ENCODE peak calls at places on chromosomes 11 and 22, in four cellular contexts. C, H, Z and R are unnamed samples.

GRCh38 chr22:45426387-45426786 is 12.9 kb downstream of the RIBC2 start:
- DNase-seq in C (peak), H (no peak), Z (no peak), R (no peak)

GRCh38 chr11:112968988-112969714 is 7.9 kb downstream of the NCAM1 start:
- DNase-seq in C (no peak), H (peak), Z (peak), R (peak)

GRCh38 chr11:19951558-19952083 is 208.7 kb downstream of the DBX1 start:
- DNase-seq in C (no peak), H (no peak), Z (peak), R (no peak)

GRCh38 chr22:25054943-25055511 is 102.5 kb downstream of the KIAA1671 start:
- DNase-seq in C (peak), H (no peak), Z (no peak), R (no peak)

GRCh38 chr22:44172370-44173108 is 8.2 kb upstream of the PARVG start:
- DNase-seq in C (peak), H (no peak), Z (no peak), R (no peak)

GRCh38 chr11:8090756-8091155 is 9.7 kb downstream of the TUB start:
- DNase-seq in C (peak), H (no peak), Z (peak), R (no peak)

GRCh38 chr11:77188323-77188911 is 60.4 kb downstream of the MYO7A start:
- DNase-seq in C (peak), H (peak), Z (peak), R (no peak)

GRCh38 chr11:63611395-63611747 is 2.9 kb downstream of the PLAAT3 start:
- DNase-seq in C (no peak), H (no peak), Z (no peak), R (no peak)

GRCh38 chr11:61543606-61544306 is 35.2 kb downstream of the LRRC10B start:
- DNase-seq in C (no peak), H (peak), Z (no peak), R (peak)

GRCh38 chr22:45248832-45249561 is 8.3 kb upstream of the KIAA0930 start:
- DNase-seq in C (no peak), H (no peak), Z (peak), R (no peak)

GRCh38 chr22:38729946-38730345 is 24.2 kb downstream of the GTPBP1 start:
- DNase-seq in C (no peak), H (no peak), Z (peak), R (no peak)

GRCh38 chr11:83693279-83693992 is 407.3 kb upstream of the CCDC90B start:
- DNase-seq in C (no peak), H (no peak), Z (no peak), R (no peak)

GRCh38 chr22:24164243-24164642 is 17.0 kb upstream of the SUSD2 start:
- DNase-seq in C (no peak), H (no peak), Z (no peak), R (no peak)

GRCh38 chr22:25365491-25366261 is 146.2 kb downstream of the CRYBB2 start:
- DNase-seq in C (no peak), H (no peak), Z (no peak), R (no peak)

GRCh38 chr11:117794772-117795629 is 2.0 kb downstream of the DSCAML1 start:
- DNase-seq in C (no peak), H (no peak), Z (no peak), R (no peak)

GRCh38 chr22:22431271-22432220 is 77.0 kb downstream of the ZNF280B start:
- DNase-seq in C (peak), H (peak), Z (peak), R (no peak)

GRCh38 chr11:19574916-19575315 is 137.7 kb upstream of the NAV2 start:
- DNase-seq in C (no peak), H (no peak), Z (no peak), R (no peak)

GRCh38 chr22:46807458-46807857 is 45.0 kb downstream of the TBC1D22A start:
- DNase-seq in C (no peak), H (no peak), Z (no peak), R (no peak)

GRCh38 chr22:48185656-48186055 is 1423.2 kb downstream of the TBC1D22A start:
- DNase-seq in C (no peak), H (no peak), Z (peak), R (no peak)

GRCh38 chr22:30747493-30747892 is 52.8 kb downstream of the OSBP2 start:
- DNase-seq in C (peak), H (no peak), Z (no peak), R (no peak)

GRCh38 chr11:1198766-1199688 is 23.8 kb upstream of the MUC5B start:
- DNase-seq in C (peak), H (no peak), Z (no peak), R (no peak)

GRCh38 chr11:119594639-119595249 is 134.3 kb downstream of the NECTIN1 start:
- DNase-seq in C (no peak), H (no peak), Z (no peak), R (peak)

GRCh38 chr11:112013501-112014164 is 11.6 kb upstream of the DLAT start:
- DNase-seq in C (no peak), H (no peak), Z (no peak), R (no peak)

GRCh38 chr11:64447717-64448598 is 89.0 kb downstream of the RPS6KA4 start:
- DNase-seq in C (peak), H (no peak), Z (no peak), R (no peak)

GRCh38 chr11:75421035-75421602 is 11.9 kb downstream of the KLHL35 start:
- DNase-seq in C (no peak), H (no peak), Z (no peak), R (no peak)

GRCh38 chr22:17370036-17370765 is 941 bp downstream of the CECR2 start:
- DNase-seq in C (no peak), H (no peak), Z (no peak), R (no peak)

GRCh38 chr11:96095884-96096301 is 172.0 kb upstream of the MTMR2 start:
- DNase-seq in C (no peak), H (no peak), Z (no peak), R (no peak)

GRCh38 chr22:35008213-35008612 is 57.7 kb upstream of the ISX start:
- DNase-seq in C (no peak), H (no peak), Z (no peak), R (no peak)

GRCh38 chr11:108970221-108970991 is 305.5 kb downstream of the DDX10 start:
- DNase-seq in C (no peak), H (no peak), Z (no peak), R (no peak)

GRCh38 chr22:37661160-37661924 is 2.8 kb downstream of the PDXP start:
- DNase-seq in C (no peak), H (no peak), Z (no peak), R (no peak)

GRCh38 chr11:6566704-6567370 is 36.6 kb downstream of the RRP8 start:
- DNase-seq in C (no peak), H (no peak), Z (no peak), R (no peak)